ENCODE peak calls at places on chromosomes 11 and 22, in six cellular contexts. L is AG10803, B is body of pancreas, T is spleen, Q is astrocyte, D is Calu3. Z is an unnamed sample.

GRCh38 chr11:777288-778255 is at the start of gene GATD1:
- DNase-seq in T (peak; percentile 99), L (peak; percentile 78), B (peak; percentile 94), Q (peak; percentile 53), D (peak; percentile 97), Z (peak; percentile 80)

GRCh38 chr11:112394304-112394703 is 133.6 kb upstream of the PLET1 start:
- DNase-seq in Q (no peak), T (no peak), D (no peak), B (no peak), L (no peak), Z (no peak)

GRCh38 chr11:331332-332060 is 10.8 kb upstream of the IFITM3 start:
- DNase-seq in T (peak; percentile 77), B (no peak), L (no peak), Q (no peak), D (no peak), Z (no peak)

GRCh38 chr11:13189561-13190435 is 87.8 kb upstream of the BMAL1 start:
- DNase-seq in T (no peak), L (peak; percentile 29), Q (peak; percentile 73), B (no peak), D (no peak), Z (no peak)

GRCh38 chr11:128481135-128481534 is 106.2 kb downstream of the ETS1 start:
- DNase-seq in L (peak; percentile 95), Q (peak; percentile 93), B (no peak), T (no peak), D (no peak), Z (peak; percentile 74)

GRCh38 chr11:71391786-71392185 is 56.4 kb downstream of the DHCR7 start:
- DNase-seq in L (no peak), Q (no peak), B (peak; percentile 23), D (no peak), T (no peak), Z (no peak)

GRCh38 chr22:16972311-16972710 is 35.7 kb downstream of the GAB4 start:
- DNase-seq in T (no peak), B (no peak), Q (no peak), L (no peak), D (no peak), Z (no peak)

GRCh38 chr11:64777449-64778222 is 706 bp downstream of the SF1 start:
- DNase-seq in B (peak; percentile 87), D (peak; percentile 82), Q (peak; percentile 68), T (peak; percentile 95), L (peak; percentile 74), Z (peak; percentile 78)

GRCh38 chr11:12863605-12864121 is 145.5 kb upstream of the RASSF10 start:
- DNase-seq in D (no peak), T (no peak), B (no peak), L (no peak), Q (no peak), Z (no peak)

GRCh38 chr11:118604566-118604965 is 2.8 kb upstream of the PHLDB1 start:
- DNase-seq in D (no peak), Q (no peak), L (no peak), B (no peak), T (no peak), Z (no peak)

GRCh38 chr22:27170491-27170890 is 513.1 kb downstream of the MIAT start:
- DNase-seq in D (peak; percentile 21), B (peak; percentile 36), T (no peak), L (peak; percentile 99), Q (peak; percentile 76), Z (peak; percentile 60)

GRCh38 chr11:14179126-14179820 is 179.7 kb downstream of the RRAS2 start:
- DNase-seq in Q (no peak), T (no peak), L (peak; percentile 89), D (no peak), B (no peak), Z (peak; percentile 36)

GRCh38 chr22:22983816-22984215 is 86.5 kb upstream of the GNAZ start:
- DNase-seq in L (no peak), T (no peak), B (no peak), Q (no peak), D (no peak), Z (no peak)

GRCh38 chr11:24903555-24903954 is 406.7 kb downstream of the LUZP2 start:
- DNase-seq in B (no peak), D (no peak), Q (no peak), L (no peak), T (no peak), Z (no peak)

GRCh38 chr22:24982301-24983056 is 30.0 kb downstream of the KIAA1671 start:
- DNase-seq in T (no peak), Q (peak; percentile 39), D (no peak), B (no peak), L (no peak), Z (no peak)

GRCh38 chr11:61907282-61907681 is 10.1 kb downstream of the RAB3IL1 start:
- DNase-seq in B (no peak), T (no peak), L (no peak), Q (no peak), D (no peak), Z (no peak)

GRCh38 chr22:24772493-24773220 is 1.9 kb downstream of the PIWIL3 start:
- DNase-seq in D (peak; percentile 31), T (no peak), Q (peak; percentile 20), B (peak; percentile 7), L (peak; percentile 20), Z (peak; percentile 64)

GRCh38 chr22:38751422-38752346 is 4.1 kb downstream of the SUN2 start:
- DNase-seq in Q (no peak), B (peak; percentile 41), L (no peak), D (no peak), T (peak; percentile 95), Z (no peak)

GRCh38 chr11:35267504-35267903 is 128.5 kb downstream of the CD44 start:
- DNase-seq in L (peak; percentile 80), Q (peak; percentile 87), D (no peak), T (no peak), B (no peak), Z (peak; percentile 91)

GRCh38 chr11:125918140-125918840 is 14.0 kb downstream of the DDX25 start:
- DNase-seq in D (no peak), T (no peak), Q (no peak), B (no peak), L (peak; percentile 37), Z (no peak)

GRCh38 chr11:71140206-71140919 is 112.0 kb downstream of the SHANK2 start:
- DNase-seq in B (peak; percentile 34), L (no peak), Q (no peak), D (no peak), T (peak; percentile 56), Z (no peak)

GRCh38 chr22:47409501-47410275 is 647.2 kb downstream of the TBC1D22A start:
- DNase-seq in T (no peak), L (no peak), B (no peak), Q (no peak), D (no peak), Z (no peak)

GRCh38 chr22:47407626-47408025 is 645.2 kb downstream of the TBC1D22A start:
- DNase-seq in T (no peak), Q (no peak), L (no peak), B (no peak), D (no peak), Z (no peak)

GRCh38 chr22:47406896-47407295 is 644.4 kb downstream of the TBC1D22A start:
- DNase-seq in L (no peak), T (no peak), Q (no peak), B (no peak), D (no peak), Z (no peak)

GRCh38 chr22:47406180-47406723 is 643.8 kb downstream of the TBC1D22A start:
- DNase-seq in B (no peak), T (no peak), D (no peak), Q (no peak), L (no peak), Z (no peak)

DNA sequence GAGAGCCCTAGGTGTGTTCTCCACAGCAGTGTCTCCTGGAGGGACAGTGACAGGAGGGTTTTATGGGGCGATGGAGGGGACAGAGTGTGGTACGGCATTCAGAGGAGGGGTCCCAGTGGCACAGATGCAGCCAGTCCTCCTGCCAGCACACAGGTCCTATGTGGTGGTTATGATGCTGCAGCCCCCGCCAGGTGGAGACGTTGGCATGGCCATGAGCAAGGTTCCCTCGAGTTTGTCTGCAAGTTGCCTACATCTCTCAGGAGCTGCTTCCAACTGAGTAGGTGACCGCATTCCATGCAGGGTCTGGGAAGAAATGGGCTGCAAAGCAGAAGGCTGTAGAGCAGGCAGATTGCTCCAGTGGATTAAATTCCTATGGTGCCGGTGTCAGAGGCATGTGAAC is 646.0 kb downstream of the TBC1D22A start:
- DNase-seq in D (no peak), T (no peak), L (no peak), Q (no peak), B (no peak), Z (no peak)
- TF ChIP-seq CTCF in D (no peak), T (no peak), L (no peak), Q (no peak), B (no peak), Z (no peak)

GRCh38 chr22:35135165-35135564 is 69.2 kb downstream of the ISX start:
- DNase-seq in B (no peak), L (no peak), T (no peak), Q (no peak), D (no peak), Z (no peak)

GRCh38 chr22:35138521-35138920 is 72.6 kb downstream of the ISX start:
- DNase-seq in T (peak; percentile 10), Q (no peak), D (no peak), L (no peak), B (no peak), Z (no peak)

GRCh38 chr22:35140879-35141745 is 75.2 kb downstream of the ISX start:
- DNase-seq in L (no peak), B (no peak), Q (no peak), T (peak; percentile 50), D (peak; percentile 23), Z (no peak)
- TF ChIP-seq CTCF in L (no peak), B (no peak), Q (no peak), T (no peak), D (no peak), Z (peak; percentile 30)

GRCh38 chr11:77198440-77198849 is 70.4 kb downstream of the MYO7A start:
- DNase-seq in T (peak; percentile 62), B (peak; percentile 23), Q (no peak), L (no peak), D (peak; percentile 34), Z (no peak)
- TF ChIP-seq CTCF in T (no peak), B (no peak), Q (no peak), L (peak; percentile 22), D (no peak), Z (peak; percentile 65)

GRCh38 chr22:20567371-20567847 is 60.0 kb downstream of the MED15 start:
- DNase-seq in Q (peak; percentile 69), T (peak; percentile 32), D (peak; percentile 69), L (peak; percentile 78), B (no peak), Z (peak; percentile 90)

GRCh38 chr22:20568502-20569058 is 61.2 kb downstream of the MED15 start:
- DNase-seq in L (no peak), B (no peak), D (no peak), Q (no peak), T (peak; percentile 64), Z (no peak)

GRCh38 chr22:20566420-20567260 is 59.2 kb downstream of the MED15 start:
- DNase-seq in Q (peak; percentile 79), T (peak; percentile 79), B (peak; percentile 55), L (peak; percentile 94), D (no peak), Z (peak; percentile 91)

GRCh38 chr22:20569059-20570058 is 61.9 kb downstream of the MED15 start:
- DNase-seq in B (peak; percentile 55), D (peak; percentile 83), L (peak; percentile 100), T (peak; percentile 89), Q (peak; percentile 99), Z (peak; percentile 99)

DNA sequence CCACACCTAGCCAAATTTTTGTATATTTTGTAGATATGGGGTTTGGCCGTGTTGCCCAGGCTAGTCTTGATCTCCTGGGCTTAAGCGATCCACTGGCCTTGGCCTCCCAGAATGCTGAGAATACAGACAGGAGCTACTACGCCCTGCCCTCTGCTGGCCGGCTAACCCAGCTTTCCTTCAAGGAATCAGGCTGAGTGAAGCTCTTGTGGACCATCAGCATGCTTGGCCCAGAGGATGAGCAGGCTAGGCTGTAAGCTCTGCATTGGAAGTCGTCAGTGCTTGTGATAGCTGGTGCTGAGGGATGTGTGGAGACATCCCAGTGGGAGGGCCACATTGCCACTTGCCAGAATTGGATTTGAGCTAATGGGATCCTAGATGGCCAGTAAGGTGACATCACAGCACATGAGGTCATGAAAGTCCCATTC is 60.6 kb downstream of the MED15 start:
- DNase-seq in B (no peak), T (peak; percentile 53), L (peak; percentile 76), Q (peak; percentile 18), D (peak; percentile 51), Z (peak; percentile 66)
- TF ChIP-seq CTCF in B (no peak), T (no peak), L (peak; percentile 74), Q (peak; percentile 27), D (peak; percentile 31), Z (peak; percentile 77)